ENCODE peak calls at places on chromosomes 12 and 14, in eight cellular contexts. P, Q, Z, R, Y, M, J and S are unnamed samples.

GRCh38 chr12:93089805-93090569 is 160.9 kb upstream of the EEA1 start:
- DNase-seq in P (no peak), Q (peak; percentile 97), Z (no peak), R (peak; percentile 81), Y (peak; percentile 55), M (peak; percentile 43), J (no peak), S (peak; percentile 88)

GRCh38 chr12:13816394-13816793 is 165.0 kb downstream of the GRIN2B start:
- DNase-seq in P (no peak), Q (no peak), Z (no peak), R (no peak), Y (no peak), M (no peak), J (no peak), S (no peak)

GRCh38 chr12:122661246-122661645 is 41.9 kb downstream of the HCAR2 start:
- DNase-seq in P (no peak), Q (no peak), Z (no peak), R (no peak), Y (no peak), M (no peak), J (no peak), S (no peak)

GRCh38 chr12:104733717-104734175 is 224.3 kb downstream of the SLC41A2 start:
- DNase-seq in P (peak; percentile 22), Q (no peak), Z (peak; percentile 63), R (peak; percentile 44), Y (no peak), M (peak; percentile 28), J (no peak), S (peak; percentile 28)

GRCh38 chr12:70543444-70543843 is 93.8 kb downstream of the PTPRB start:
- DNase-seq in P (no peak), Q (peak; percentile 92), Z (no peak), R (peak; percentile 93), Y (peak; percentile 75), M (no peak), J (no peak), S (peak; percentile 96)

GRCh38 chr14:99214701-99215100 is 57.3 kb downstream of the BCL11B start:
- DNase-seq in P (no peak), Q (no peak), Z (no peak), R (no peak), Y (no peak), M (no peak), J (no peak), S (no peak)

GRCh38 chr14:57049848-57050247 is 218.9 kb downstream of the EXOC5 start:
- DNase-seq in P (no peak), Q (no peak), Z (no peak), R (no peak), Y (no peak), M (no peak), J (no peak), S (no peak)

GRCh38 chr12:49505672-49506071 is 33.2 kb upstream of the KCNH3 start:
- DNase-seq in P (no peak), Q (peak; percentile 82), Z (no peak), R (peak; percentile 71), Y (peak; percentile 31), M (no peak), J (no peak), S (no peak)

GRCh38 chr14:93788557-93789365 is 476 bp upstream of the PRIMA1 start:
- DNase-seq in P (no peak), Q (no peak), Z (no peak), R (peak; percentile 12), Y (peak; percentile 66), M (peak; percentile 20), J (no peak), S (peak; percentile 42)

GRCh38 chr14:47235619-47236018 is 439.8 kb downstream of the MDGA2 start:
- DNase-seq in P (no peak), Q (no peak), Z (no peak), R (no peak), Y (no peak), M (no peak), J (no peak), S (no peak)

GRCh38 chr14:74302634-74303569 is at the start of gene ABCD4:
- DNase-seq in P (peak; percentile 94), Q (peak; percentile 82), Z (peak; percentile 92), R (peak; percentile 94), Y (peak; percentile 87), M (peak; percentile 97), J (peak; percentile 96), S (peak; percentile 93)

GRCh38 chr14:59688224-59689170 is 111.9 kb upstream of the CCDC175 start:
- DNase-seq in P (peak; percentile 34), Q (peak; percentile 58), Z (peak; percentile 39), R (peak; percentile 94), Y (peak; percentile 33), M (peak; percentile 53), J (no peak), S (peak; percentile 62)

GRCh38 chr14:70709726-70710382 is 68.1 kb downstream of the TTC9 start:
- DNase-seq in P (no peak), Q (peak; percentile 81), Z (no peak), R (peak; percentile 60), Y (no peak), M (no peak), J (no peak), S (peak; percentile 5)

GRCh38 chr12:64160718-64161060 is 61.4 kb downstream of the KICS2 start:
- DNase-seq in P (no peak), Q (peak; percentile 83), Z (no peak), R (peak; percentile 73), Y (peak; percentile 65), M (no peak), J (no peak), S (peak; percentile 80)

GRCh38 chr12:94725375-94726168 is 75.2 kb upstream of the TMCC3 start:
- DNase-seq in P (peak; percentile 59), Q (peak; percentile 73), Z (no peak), R (peak; percentile 75), Y (peak; percentile 30), M (peak; percentile 40), J (no peak), S (peak; percentile 70)

GRCh38 chr12:102879144-102879763 is 37.8 kb downstream of the PAH start:
- DNase-seq in P (peak; percentile 52), Q (peak; percentile 81), Z (peak; percentile 64), R (peak; percentile 75), Y (peak; percentile 64), M (peak; percentile 65), J (no peak), S (peak; percentile 86)
- TF ChIP-seq CTCF in P (peak; percentile 75), Q (peak; percentile 58), Z (peak; percentile 44), R (peak; percentile 74), Y (peak; percentile 57), M (peak; percentile 60), J (peak; percentile 29), S (peak; percentile 65)

GRCh38 chr14:100609331-100609870 is 22.2 kb upstream of the BEGAIN start:
- DNase-seq in P (no peak), Q (no peak), Z (peak; percentile 27), R (no peak), Y (no peak), M (no peak), J (peak; percentile 47), S (no peak)
- TF ChIP-seq CTCF in P (no peak), Q (no peak), Z (no peak), R (no peak), Y (no peak), M (no peak), J (no peak), S (no peak)

DNA sequence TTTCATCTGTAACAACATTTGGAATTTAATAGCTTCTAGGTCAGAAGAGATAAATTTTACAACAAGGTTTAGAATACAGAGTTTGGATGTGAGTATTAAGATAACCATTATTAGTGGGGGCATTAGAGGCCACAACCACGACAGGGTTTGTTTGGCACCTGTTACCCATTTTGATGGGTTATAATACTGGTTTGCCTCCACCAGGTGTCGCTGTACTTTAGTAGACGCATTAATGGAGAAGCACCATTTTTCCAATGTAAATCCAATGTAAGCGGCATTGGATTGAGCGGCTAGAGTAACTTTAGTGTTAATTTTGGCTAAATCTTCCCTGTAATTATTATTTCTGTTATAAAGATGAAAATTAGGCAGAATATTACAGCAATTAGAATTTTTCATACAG is 136.2 kb downstream of the SLCO1B3 start:
- DNase-seq in P (peak; percentile 42), Q (peak; percentile 8), Z (peak; percentile 3), R (peak; percentile 43), Y (no peak), M (no peak), J (no peak), S (peak; percentile 45)
- TF ChIP-seq CTCF in P (peak; percentile 77), Q (peak; percentile 35), Z (peak; percentile 46), R (peak; percentile 59), Y (no peak), M (no peak), J (no peak), S (peak; percentile 28)

GRCh38 chr14:85974602-85975001 is 444.7 kb downstream of the FLRT2 start:
- DNase-seq in P (no peak), Q (no peak), Z (no peak), R (no peak), Y (no peak), M (no peak), J (no peak), S (no peak)

GRCh38 chr14:85978851-85979250 is 448.9 kb downstream of the FLRT2 start:
- DNase-seq in P (no peak), Q (no peak), Z (no peak), R (no peak), Y (no peak), M (no peak), J (no peak), S (no peak)
- TF ChIP-seq CTCF in P (no peak), Q (no peak), Z (no peak), R (peak; percentile 15), Y (no peak), M (no peak), J (no peak), S (no peak)

GRCh38 chr14:76056128-76056527 is 70.6 kb downstream of the IFT43 start:
- DNase-seq in P (peak; percentile 8), Q (no peak), Z (no peak), R (peak; percentile 39), Y (peak; percentile 8), M (peak; percentile 5), J (no peak), S (peak; percentile 25)
- TF ChIP-seq CTCF in P (peak; percentile 72), Q (peak; percentile 26), Z (peak; percentile 1), R (peak; percentile 73), Y (peak; percentile 34), M (no peak), J (no peak), S (peak; percentile 23)